ENCODE peak calls at places on chromosomes 5 and 9, in four cellular contexts. I is A549, M is HepG2, H is stomach. X is an unnamed sample.

GRCh38 chr9:105507096-105507495 is 50.8 kb upstream of the FKTN start:
- DNase-seq in I (no peak), M (peak), H (no peak), X (no peak)

GRCh38 chr5:33153891-33154290 is 286.9 kb upstream of the TARS1 start:
- DNase-seq in I (no peak), M (no peak), H (no peak), X (no peak)

GRCh38 chr9:75088646-75089368 is 493 bp downstream of the OSTF1 start:
- DNase-seq in I (peak), M (peak), H (peak), X (peak)

GRCh38 chr9:87337335-87338074 is 160.2 kb upstream of the DAPK1 start:
- DNase-seq in I (peak), M (no peak), H (no peak), X (no peak)

GRCh38 chr9:126491256-126491879 is 122.4 kb upstream of the LMX1B start:
- DNase-seq in I (peak), M (peak), H (peak), X (peak)

GRCh38 chr5:52799358-52799982 is 11.8 kb downstream of the ITGA1 start:
- DNase-seq in I (peak), M (peak), H (peak), X (no peak)

GRCh38 chr9:99222416-99223280 is 566 bp downstream of the SEC61B start:
- DNase-seq in I (no peak), M (no peak), H (no peak), X (no peak)

GRCh38 chr9:17775646-17776045 is 196.8 kb downstream of the SH3GL2 start:
- DNase-seq in I (no peak), M (no peak), H (no peak), X (no peak)

GRCh38 chr5:171365351-171365750 is 22.3 kb upstream of the NPM1 start:
- DNase-seq in I (peak), M (peak), H (no peak), X (no peak)

GRCh38 chr9:127965953-127966352 is 14.8 kb downstream of the EEIG1 start:
- DNase-seq in I (no peak), M (no peak), H (no peak), X (no peak)

GRCh38 chr5:159095218-159095617 is 4.5 kb downstream of the EBF1 start:
- DNase-seq in I (no peak), M (no peak), H (no peak), X (no peak)

GRCh38 chr9:20714442-20715415 is 30.7 kb downstream of the FOCAD start:
- DNase-seq in I (no peak), M (no peak), H (no peak), X (no peak)

GRCh38 chr9:91741529-91741928 is 208.5 kb downstream of the ROR2 start:
- DNase-seq in I (no peak), M (no peak), H (no peak), X (no peak)

GRCh38 chr5:137019229-137019628 is 479.9 kb downstream of the SPOCK1 start:
- DNase-seq in I (no peak), M (no peak), H (no peak), X (no peak)

GRCh38 chr5:135033866-135034185 is 202 bp downstream of the PITX1 start:
- DNase-seq in I (no peak), M (no peak), H (no peak), X (no peak)

GRCh38 chr5:81590498-81591384 is 160.2 kb downstream of the SSBP2 start:
- DNase-seq in I (no peak), M (no peak), H (no peak), X (no peak)

GRCh38 chr5:63022403-63022802 is 443.8 kb downstream of the LRRC70 start:
- DNase-seq in I (no peak), M (no peak), H (no peak), X (no peak)

GRCh38 chr9:133792721-133793470 is 54.7 kb upstream of the SARDH start:
- DNase-seq in I (peak), M (peak), H (peak), X (peak)

GRCh38 chr5:93092349-93093105 is 488.5 kb downstream of the NR2F1-AS1 start:
- DNase-seq in I (peak), M (no peak), H (no peak), X (no peak)

GRCh38 chr5:129395247-129395646 is 64.9 kb upstream of the ADAMTS19 start:
- DNase-seq in I (no peak), M (no peak), H (no peak), X (no peak)

GRCh38 chr5:147403659-147404640 is 105.9 kb downstream of the DPYSL3 start:
- DNase-seq in I (peak), M (no peak), H (no peak), X (peak)

GRCh38 chr5:151066920-151067319 is 13.9 kb downstream of the TNIP1 start:
- DNase-seq in I (no peak), M (no peak), H (no peak), X (no peak)

GRCh38 chr5:140868721-140869554 is at the start of gene PCDHA11:
- DNase-seq in I (peak), M (peak), H (no peak), X (no peak)

GRCh38 chr9:107367727-107368502 is 84.8 kb downstream of the RAD23B start:
- DNase-seq in I (no peak), M (peak), H (no peak), X (no peak)

GRCh38 chr5:151080620-151081425 is at the start of gene TNIP1:
- DNase-seq in I (peak), M (peak), H (peak), X (peak)

GRCh38 chr5:16673241-16673998 is 56.6 kb upstream of the RETREG1 start:
- DNase-seq in I (no peak), M (no peak), H (no peak), X (no peak)

DNA sequence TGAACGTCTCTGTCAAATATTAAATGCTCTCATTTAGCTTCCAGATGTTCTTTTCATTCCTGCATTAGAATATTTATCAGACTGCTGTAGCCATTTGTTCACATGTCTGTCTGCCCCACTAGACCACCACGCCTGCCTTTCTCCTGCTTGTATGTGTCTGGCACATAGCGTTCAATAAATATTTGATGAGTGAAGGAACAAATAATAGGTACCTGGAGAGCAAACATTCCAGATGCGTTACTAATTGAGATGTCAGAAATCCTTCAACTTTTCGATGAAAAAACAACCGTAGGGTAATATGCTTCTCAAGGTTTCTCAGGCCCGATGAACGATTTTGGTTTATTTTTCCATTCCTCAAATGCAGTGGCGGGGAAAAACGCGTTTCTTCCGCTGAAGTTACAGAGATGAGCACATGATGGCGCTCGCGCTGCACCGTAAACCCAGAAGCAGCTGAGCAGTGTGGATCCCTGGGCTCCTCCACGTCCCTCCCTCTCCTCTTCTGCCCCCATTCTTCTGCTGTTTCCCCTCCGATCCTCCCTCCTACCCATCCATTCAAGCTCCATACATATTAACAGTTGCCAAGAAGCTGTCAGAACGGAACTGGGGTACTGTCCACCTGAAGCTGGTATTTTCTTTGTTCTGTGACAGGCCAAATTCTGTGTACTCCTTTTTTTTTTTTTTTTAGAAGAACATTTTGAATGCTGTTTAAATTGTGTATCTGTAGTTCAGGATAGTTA is 245.4 kb downstream of the MPDZ start:
- DNase-seq in I (peak), M (peak), H (peak), X (peak)
- H3K4me3 ChIP-seq in I (peak), M (no peak), H (peak), X (no peak)

DNA sequence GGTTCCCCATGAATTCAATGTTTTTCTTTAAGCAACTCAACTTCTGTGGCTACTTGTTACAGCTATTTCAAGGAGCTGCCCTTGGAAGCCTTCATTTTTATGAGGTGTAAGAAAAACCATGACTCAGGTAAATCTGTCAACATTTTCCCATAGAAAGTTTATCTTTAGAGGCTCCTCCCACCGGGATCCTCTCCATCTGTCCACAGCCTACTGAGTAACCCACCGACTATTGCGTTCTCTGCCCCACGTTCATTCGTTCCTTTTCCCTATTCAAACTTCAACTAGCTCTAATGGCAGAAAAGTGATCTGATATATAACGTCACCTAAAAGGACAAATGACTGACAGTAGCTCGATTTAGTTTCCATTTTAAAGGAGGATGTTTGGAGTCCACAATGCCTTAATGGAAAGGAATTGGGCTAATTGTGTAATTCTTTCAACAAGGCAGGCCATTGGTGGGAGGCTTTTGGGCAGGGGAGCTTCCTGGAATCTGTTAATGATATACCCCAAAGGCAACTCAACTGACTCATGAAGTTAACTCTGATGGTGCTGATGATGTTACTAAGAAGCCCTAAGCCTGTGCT is 29.3 kb upstream of the NR3C1 start:
- DNase-seq in I (peak), M (peak), H (no peak), X (no peak)
- TF ChIP-seq POLR2A in I (no peak), M (no peak), H (no peak), X (no peak)

GRCh38 chr5:10505517-10506095 is 58.3 kb upstream of the ANKRD33B start:
- DNase-seq in I (no peak), M (no peak), H (no peak), X (no peak)
- TF ChIP-seq EP300 in I (no peak), M (no peak), H (no peak), X (no peak)

GRCh38 chr5:40681351-40682311 is 1.9 kb downstream of the PTGER4 start:
- DNase-seq in I (no peak), M (no peak), H (peak), X (no peak)

GRCh38 chr5:40680741-40681350 is 1.1 kb downstream of the PTGER4 start:
- DNase-seq in I (no peak), M (no peak), H (no peak), X (peak)

GRCh38 chr5:40679998-40680681 is 425 bp downstream of the PTGER4 start:
- DNase-seq in I (no peak), M (no peak), H (no peak), X (no peak)

GRCh38 chr5:40683351-40683750 is 3.6 kb downstream of the PTGER4 start:
- DNase-seq in I (no peak), M (no peak), H (no peak), X (no peak)

GRCh38 chr5:40682431-40683017 is 2.8 kb downstream of the PTGER4 start:
- DNase-seq in I (no peak), M (no peak), H (no peak), X (no peak)
- H3K4me3 ChIP-seq in I (no peak), M (no peak), H (peak), X (peak)

GRCh38 chr9:124355941-124356744 is 59.1 kb downstream of the PSMB7 start:
- DNase-seq in I (no peak), M (no peak), H (no peak), X (no peak)
- TF ChIP-seq POLR2A in I (no peak), M (no peak), H (no peak), X (no peak)

DNA sequence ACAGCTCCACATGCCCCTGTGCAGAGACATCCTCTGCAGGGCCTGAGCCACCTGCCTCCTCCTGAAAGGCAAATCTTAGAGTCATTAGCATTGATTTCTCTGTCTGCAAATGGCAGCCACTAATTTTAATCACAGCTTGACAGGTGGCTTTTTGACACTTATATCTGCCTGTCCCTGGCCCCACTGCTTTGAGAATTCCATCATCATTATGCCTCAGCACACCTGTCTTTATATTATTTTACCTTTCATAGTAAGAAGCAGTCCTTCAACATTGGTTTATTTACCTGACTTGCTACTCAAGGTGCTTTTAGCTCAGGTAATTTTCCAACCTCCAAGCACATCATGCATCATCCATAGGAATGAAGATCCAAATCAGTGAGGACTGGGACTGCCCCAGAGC is 451.3 kb downstream of the MTRR start:
- DNase-seq in I (no peak), M (no peak), H (no peak), X (no peak)
- TF ChIP-seq EP300 in I (no peak), M (no peak), H (no peak), X (no peak)

GRCh38 chr5:39191216-39191615 is 28.1 kb downstream of the FYB1 start:
- DNase-seq in I (no peak), M (no peak), H (no peak), X (no peak)

GRCh38 chr5:39189297-39189955 is 29.9 kb downstream of the FYB1 start:
- DNase-seq in I (no peak), M (no peak), H (no peak), X (no peak)

GRCh38 chr5:39187873-39188731 is 31.3 kb downstream of the FYB1 start:
- DNase-seq in I (no peak), M (no peak), H (no peak), X (no peak)

GRCh38 chr5:39192449-39193160 is 26.8 kb downstream of the FYB1 start:
- DNase-seq in I (no peak), M (no peak), H (no peak), X (no peak)

GRCh38 chr5:39190311-39191102 is 28.9 kb downstream of the FYB1 start:
- DNase-seq in I (no peak), M (no peak), H (no peak), X (no peak)
- H3K4me3 ChIP-seq in I (no peak), M (no peak), H (no peak), X (no peak)